ENCODE peak calls at places on chromosome 10, in ten cellular contexts. One of them, this sample, is unnamed.

GRCh38 chr10:131891196-131891928 is 9.4 kb upstream of the PPP2R2D start:
- DNase-seq in cardiac muscle cell: peak; percentile 50
- DNase-seq in suprapubic skin: no peak
- DNase-seq in heart left ventricle: no peak
- DNase-seq in osteocyte: no peak
- DNase-seq in fibroblast of lung: no peak
- DNase-seq in PC-9: no peak
- DNase-seq in nephron progenitor cell: peak; percentile 61
- DNase-seq in WERI-Rb-1: peak; percentile 59
- DNase-seq in CD14-positive monocyte: no peak
- DNase-seq in this sample: no peak

GRCh38 chr10:5814110-5815107 is 1.2 kb upstream of the GDI2 start:
- DNase-seq in nephron progenitor cell: no peak
- DNase-seq in fibroblast of lung: peak; percentile 16
- DNase-seq in osteocyte: peak; percentile 25
- DNase-seq in cardiac muscle cell: no peak
- DNase-seq in CD14-positive monocyte: no peak
- DNase-seq in heart left ventricle: no peak
- DNase-seq in suprapubic skin: no peak
- DNase-seq in WERI-Rb-1: peak; percentile 8
- DNase-seq in PC-9: no peak
- DNase-seq in this sample: no peak

GRCh38 chr10:33161550-33162247 is 172.8 kb downstream of the NRP1 start:
- DNase-seq in heart left ventricle: no peak
- DNase-seq in suprapubic skin: no peak
- DNase-seq in nephron progenitor cell: no peak
- DNase-seq in cardiac muscle cell: no peak
- DNase-seq in PC-9: no peak
- DNase-seq in WERI-Rb-1: no peak
- DNase-seq in fibroblast of lung: no peak
- DNase-seq in osteocyte: no peak
- DNase-seq in CD14-positive monocyte: no peak
- DNase-seq in this sample: no peak

GRCh38 chr10:18271481-18271880 is 131.3 kb downstream of the CACNB2 start:
- DNase-seq in WERI-Rb-1: no peak
- DNase-seq in heart left ventricle: no peak
- DNase-seq in fibroblast of lung: no peak
- DNase-seq in PC-9: no peak
- DNase-seq in suprapubic skin: no peak
- DNase-seq in nephron progenitor cell: no peak
- DNase-seq in CD14-positive monocyte: no peak
- DNase-seq in osteocyte: no peak
- DNase-seq in cardiac muscle cell: no peak
- DNase-seq in this sample: no peak

GRCh38 chr10:132040046-132040445 is 25.7 kb upstream of the JAKMIP3 start:
- DNase-seq in osteocyte: no peak
- DNase-seq in fibroblast of lung: no peak
- DNase-seq in suprapubic skin: no peak
- DNase-seq in cardiac muscle cell: no peak
- DNase-seq in PC-9: no peak
- DNase-seq in heart left ventricle: no peak
- DNase-seq in WERI-Rb-1: no peak
- DNase-seq in nephron progenitor cell: no peak
- DNase-seq in CD14-positive monocyte: no peak
- DNase-seq in this sample: no peak

GRCh38 chr10:69449841-69450240 is 1.4 kb upstream of the TSPAN15 start:
- DNase-seq in cardiac muscle cell: peak; percentile 90
- DNase-seq in fibroblast of lung: no peak
- DNase-seq in WERI-Rb-1: peak; percentile 91
- DNase-seq in PC-9: peak; percentile 92
- DNase-seq in osteocyte: no peak
- DNase-seq in suprapubic skin: peak; percentile 68
- DNase-seq in CD14-positive monocyte: no peak
- DNase-seq in heart left ventricle: peak; percentile 68
- DNase-seq in nephron progenitor cell: peak; percentile 72
- DNase-seq in this sample: peak; percentile 45

GRCh38 chr10:21919906-21920305 is 83.6 kb downstream of the DNAJC1 start:
- DNase-seq in cardiac muscle cell: no peak
- DNase-seq in nephron progenitor cell: no peak
- DNase-seq in CD14-positive monocyte: no peak
- DNase-seq in fibroblast of lung: no peak
- DNase-seq in WERI-Rb-1: no peak
- DNase-seq in PC-9: no peak
- DNase-seq in osteocyte: no peak
- DNase-seq in heart left ventricle: no peak
- DNase-seq in suprapubic skin: no peak
- DNase-seq in this sample: no peak

GRCh38 chr10:707456-707855 is 18.0 kb upstream of the DIP2C start:
- DNase-seq in nephron progenitor cell: no peak
- DNase-seq in suprapubic skin: no peak
- DNase-seq in WERI-Rb-1: no peak
- DNase-seq in cardiac muscle cell: no peak
- DNase-seq in CD14-positive monocyte: no peak
- DNase-seq in osteocyte: no peak
- DNase-seq in heart left ventricle: no peak
- DNase-seq in fibroblast of lung: no peak
- DNase-seq in PC-9: no peak
- DNase-seq in this sample: no peak

GRCh38 chr10:31399631-31400030 is 80.6 kb downstream of the ZEB1 start:
- DNase-seq in suprapubic skin: no peak
- DNase-seq in nephron progenitor cell: no peak
- DNase-seq in heart left ventricle: peak; percentile 75
- DNase-seq in PC-9: no peak
- DNase-seq in cardiac muscle cell: peak; percentile 78
- DNase-seq in osteocyte: no peak
- DNase-seq in WERI-Rb-1: no peak
- DNase-seq in CD14-positive monocyte: no peak
- DNase-seq in fibroblast of lung: peak; percentile 32
- DNase-seq in this sample: no peak

GRCh38 chr10:27658788-27659187 is 86.8 kb downstream of the MKX start:
- DNase-seq in PC-9: no peak
- DNase-seq in CD14-positive monocyte: no peak
- DNase-seq in osteocyte: no peak
- DNase-seq in fibroblast of lung: peak; percentile 66
- DNase-seq in suprapubic skin: no peak
- DNase-seq in nephron progenitor cell: no peak
- DNase-seq in WERI-Rb-1: no peak
- DNase-seq in cardiac muscle cell: no peak
- DNase-seq in heart left ventricle: no peak
- DNase-seq in this sample: no peak

GRCh38 chr10:116815641-116816415 is 33.5 kb upstream of the ENO4 start:
- DNase-seq in osteocyte: no peak
- DNase-seq in suprapubic skin: no peak
- DNase-seq in PC-9: no peak
- DNase-seq in heart left ventricle: no peak
- DNase-seq in fibroblast of lung: peak; percentile 85
- DNase-seq in CD14-positive monocyte: no peak
- DNase-seq in cardiac muscle cell: no peak
- DNase-seq in WERI-Rb-1: no peak
- DNase-seq in nephron progenitor cell: no peak
- DNase-seq in this sample: no peak

GRCh38 chr10:79386637-79387465 is 39.6 kb downstream of the PPIF start:
- DNase-seq in CD14-positive monocyte: peak; percentile 40
- DNase-seq in nephron progenitor cell: no peak
- DNase-seq in suprapubic skin: peak; percentile 57
- DNase-seq in heart left ventricle: no peak
- DNase-seq in fibroblast of lung: no peak
- DNase-seq in PC-9: no peak
- DNase-seq in cardiac muscle cell: no peak
- DNase-seq in WERI-Rb-1: peak; percentile 4
- DNase-seq in osteocyte: peak; percentile 75
- DNase-seq in this sample: peak; percentile 14

DNA sequence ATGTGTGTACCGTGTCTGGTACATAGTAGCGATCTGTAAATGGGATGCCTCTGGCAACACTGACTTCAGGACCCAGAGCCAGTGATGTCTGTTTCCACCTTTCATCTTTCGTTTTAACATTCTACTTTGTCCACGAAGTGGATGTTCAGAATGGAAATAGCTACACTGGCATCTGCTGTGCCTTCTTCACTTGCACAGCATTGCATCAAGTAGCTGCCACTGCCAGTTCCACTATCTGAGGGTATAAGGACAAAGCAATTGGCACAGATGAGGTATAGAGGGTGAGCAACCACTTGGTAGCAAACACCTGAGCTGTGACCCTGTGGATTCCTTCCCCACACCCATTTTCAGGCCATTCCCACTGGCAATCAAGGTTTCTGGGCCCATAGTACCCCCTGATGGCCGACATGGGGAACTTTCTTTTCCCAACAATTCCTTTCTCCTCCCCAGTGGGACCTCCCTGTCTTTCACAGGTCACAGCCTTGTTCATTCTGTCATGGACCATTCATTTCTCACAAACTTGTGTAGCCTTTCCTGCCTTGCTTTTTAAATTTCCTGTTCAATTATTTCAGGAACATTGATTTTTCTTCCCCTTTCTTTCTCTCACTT is 4.0 kb downstream of the ITGA8 start:
- DNase-seq in suprapubic skin: no peak
- DNase-seq in WERI-Rb-1: peak; percentile 39
- DNase-seq in cardiac muscle cell: peak; percentile 34
- DNase-seq in heart left ventricle: no peak
- DNase-seq in nephron progenitor cell: peak; percentile 20
- DNase-seq in PC-9: no peak
- DNase-seq in CD14-positive monocyte: no peak
- DNase-seq in fibroblast of lung: no peak
- DNase-seq in osteocyte: no peak
- DNase-seq in this sample: no peak
- TF ChIP-seq CTCF in suprapubic skin: no peak
- TF ChIP-seq CTCF in WERI-Rb-1: peak; percentile 62
- TF ChIP-seq CTCF in cardiac muscle cell: peak; percentile 66
- TF ChIP-seq CTCF in heart left ventricle: peak; percentile 23
- TF ChIP-seq CTCF in nephron progenitor cell: peak; percentile 49
- TF ChIP-seq CTCF in PC-9: peak; percentile 21
- TF ChIP-seq CTCF in CD14-positive monocyte: no peak
- TF ChIP-seq CTCF in fibroblast of lung: peak; percentile 81
- TF ChIP-seq CTCF in osteocyte: peak; percentile 77
- TF ChIP-seq CTCF in this sample: peak; percentile 21

GRCh38 chr10:104297697-104298660 is 29.0 kb downstream of the GSTO2 start:
- DNase-seq in cardiac muscle cell: peak; percentile 61
- DNase-seq in CD14-positive monocyte: no peak
- DNase-seq in nephron progenitor cell: peak; percentile 68
- DNase-seq in WERI-Rb-1: peak; percentile 65
- DNase-seq in PC-9: no peak
- DNase-seq in suprapubic skin: no peak
- DNase-seq in osteocyte: no peak
- DNase-seq in fibroblast of lung: peak; percentile 92
- DNase-seq in heart left ventricle: no peak
- DNase-seq in this sample: no peak
- TF ChIP-seq CTCF in cardiac muscle cell: peak; percentile 74
- TF ChIP-seq CTCF in CD14-positive monocyte: no peak
- TF ChIP-seq CTCF in nephron progenitor cell: peak; percentile 45
- TF ChIP-seq CTCF in WERI-Rb-1: peak; percentile 68
- TF ChIP-seq CTCF in PC-9: no peak
- TF ChIP-seq CTCF in suprapubic skin: peak; percentile 36
- TF ChIP-seq CTCF in osteocyte: peak; percentile 51
- TF ChIP-seq CTCF in fibroblast of lung: peak; percentile 44
- TF ChIP-seq CTCF in heart left ventricle: no peak
- TF ChIP-seq CTCF in this sample: peak; percentile 27

GRCh38 chr10:84114088-84114667 is 25.1 kb upstream of the GHITM start:
- DNase-seq in osteocyte: no peak
- DNase-seq in heart left ventricle: no peak
- DNase-seq in nephron progenitor cell: no peak
- DNase-seq in WERI-Rb-1: no peak
- DNase-seq in suprapubic skin: no peak
- DNase-seq in fibroblast of lung: no peak
- DNase-seq in PC-9: no peak
- DNase-seq in cardiac muscle cell: peak; percentile 17
- DNase-seq in CD14-positive monocyte: no peak
- DNase-seq in this sample: no peak
- TF ChIP-seq CTCF in osteocyte: peak; percentile 26
- TF ChIP-seq CTCF in heart left ventricle: no peak
- TF ChIP-seq CTCF in nephron progenitor cell: peak; percentile 38
- TF ChIP-seq CTCF in WERI-Rb-1: peak; percentile 37
- TF ChIP-seq CTCF in suprapubic skin: peak; percentile 8
- TF ChIP-seq CTCF in fibroblast of lung: no peak
- TF ChIP-seq CTCF in PC-9: peak; percentile 39
- TF ChIP-seq CTCF in cardiac muscle cell: peak; percentile 40
- TF ChIP-seq CTCF in CD14-positive monocyte: no peak
- TF ChIP-seq CTCF in this sample: peak; percentile 11

GRCh38 chr10:64118736-64119135 is 597.5 kb downstream of the REEP3 start:
- DNase-seq in WERI-Rb-1: no peak
- DNase-seq in PC-9: no peak
- DNase-seq in osteocyte: no peak
- DNase-seq in nephron progenitor cell: no peak
- DNase-seq in suprapubic skin: no peak
- DNase-seq in heart left ventricle: no peak
- DNase-seq in fibroblast of lung: no peak
- DNase-seq in CD14-positive monocyte: no peak
- DNase-seq in cardiac muscle cell: no peak
- DNase-seq in this sample: no peak

GRCh38 chr10:64113796-64114195 is 592.6 kb downstream of the REEP3 start:
- DNase-seq in osteocyte: no peak
- DNase-seq in PC-9: no peak
- DNase-seq in suprapubic skin: no peak
- DNase-seq in CD14-positive monocyte: no peak
- DNase-seq in nephron progenitor cell: no peak
- DNase-seq in WERI-Rb-1: no peak
- DNase-seq in fibroblast of lung: no peak
- DNase-seq in heart left ventricle: no peak
- DNase-seq in cardiac muscle cell: no peak
- DNase-seq in this sample: no peak

GRCh38 chr10:64115471-64115870 is 594.3 kb downstream of the REEP3 start:
- DNase-seq in osteocyte: no peak
- DNase-seq in suprapubic skin: no peak
- DNase-seq in cardiac muscle cell: no peak
- DNase-seq in PC-9: no peak
- DNase-seq in WERI-Rb-1: no peak
- DNase-seq in heart left ventricle: no peak
- DNase-seq in CD14-positive monocyte: no peak
- DNase-seq in nephron progenitor cell: no peak
- DNase-seq in fibroblast of lung: no peak
- DNase-seq in this sample: no peak

GRCh38 chr10:64116731-64117130 is 595.5 kb downstream of the REEP3 start:
- DNase-seq in cardiac muscle cell: no peak
- DNase-seq in suprapubic skin: no peak
- DNase-seq in WERI-Rb-1: no peak
- DNase-seq in nephron progenitor cell: no peak
- DNase-seq in fibroblast of lung: no peak
- DNase-seq in CD14-positive monocyte: no peak
- DNase-seq in PC-9: no peak
- DNase-seq in heart left ventricle: no peak
- DNase-seq in osteocyte: no peak
- DNase-seq in this sample: no peak

DNA sequence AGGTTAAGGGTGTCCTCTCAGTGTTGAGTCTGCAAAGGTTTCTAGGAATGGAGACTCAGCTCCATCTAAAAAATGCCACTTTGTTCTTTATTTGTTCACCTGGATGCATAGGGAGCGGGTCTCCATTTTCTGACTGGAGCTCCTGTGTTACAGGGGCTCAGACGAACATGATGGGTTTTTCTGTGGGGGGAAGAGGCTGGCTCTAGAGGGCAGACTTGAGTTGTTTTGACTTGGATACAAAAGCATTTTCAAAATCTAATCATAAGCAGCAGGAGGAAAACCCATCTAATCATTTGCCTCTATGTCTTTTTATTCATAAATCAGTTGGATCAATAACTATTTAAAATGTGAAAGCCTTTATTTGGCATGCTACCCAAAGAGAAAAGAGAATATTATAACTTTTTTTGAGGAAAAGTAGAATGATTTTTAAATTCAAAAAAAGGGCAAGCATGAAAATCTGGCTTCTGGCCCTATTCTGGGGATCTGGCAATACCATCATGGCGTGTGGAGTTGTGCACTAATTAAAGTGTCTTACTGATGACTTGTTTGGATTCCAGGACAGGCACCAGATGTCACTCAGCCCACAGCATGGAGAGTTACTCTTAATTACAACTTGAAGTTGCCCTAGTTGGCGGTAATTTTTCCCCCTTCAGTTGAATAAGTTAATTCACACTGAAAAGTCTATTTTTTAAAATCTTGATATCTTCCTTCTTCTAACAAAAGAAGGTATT is 594.9 kb downstream of the REEP3 start:
- DNase-seq in heart left ventricle: no peak
- DNase-seq in nephron progenitor cell: peak; percentile 22
- DNase-seq in suprapubic skin: no peak
- DNase-seq in CD14-positive monocyte: no peak
- DNase-seq in WERI-Rb-1: peak; percentile 62
- DNase-seq in PC-9: no peak
- DNase-seq in fibroblast of lung: no peak
- DNase-seq in osteocyte: no peak
- DNase-seq in cardiac muscle cell: peak; percentile 59
- DNase-seq in this sample: peak; percentile 9
- TF ChIP-seq CTCF in heart left ventricle: peak; percentile 13
- TF ChIP-seq CTCF in nephron progenitor cell: peak; percentile 33
- TF ChIP-seq CTCF in suprapubic skin: peak; percentile 14
- TF ChIP-seq CTCF in CD14-positive monocyte: no peak
- TF ChIP-seq CTCF in WERI-Rb-1: peak; percentile 66
- TF ChIP-seq CTCF in PC-9: peak; percentile 53
- TF ChIP-seq CTCF in fibroblast of lung: peak; percentile 18
- TF ChIP-seq CTCF in osteocyte: peak; percentile 68
- TF ChIP-seq CTCF in cardiac muscle cell: peak; percentile 50
- TF ChIP-seq CTCF in this sample: peak; percentile 58